ENCODE peak calls at places on chromosome 12, in five cellular contexts. K, A, M, N and X are unnamed samples.

GRCh38 chr12:53803703-53804102 is 51.9 kb upstream of the CISTR start:
- DNase-seq in K (no peak), A (no peak), M (no peak), N (no peak), X (no peak)

GRCh38 chr12:120388711-120389431 is 19.9 kb upstream of the MSI1 start:
- DNase-seq in K (peak), A (no peak), M (no peak), N (no peak), X (no peak)

GRCh38 chr12:95200128-95200973 is 16.9 kb downstream of the FGD6 start:
- DNase-seq in K (no peak), A (no peak), M (no peak), N (peak), X (no peak)

GRCh38 chr12:122527478-122527944 is 462 bp downstream of the KNTC1 start:
- DNase-seq in K (peak), A (peak), M (no peak), N (peak), X (no peak)

GRCh38 chr12:96056646-96057455 is 21.5 kb upstream of the LTA4H start:
- DNase-seq in K (no peak), A (no peak), M (no peak), N (no peak), X (no peak)

GRCh38 chr12:51480978-51481377 is 56.3 kb downstream of the SLC4A8 start:
- DNase-seq in K (no peak), A (no peak), M (no peak), N (no peak), X (no peak)

GRCh38 chr12:118436986-118437385 is 60.6 kb downstream of the SUDS3 start:
- DNase-seq in K (no peak), A (peak), M (no peak), N (no peak), X (no peak)

GRCh38 chr12:122855985-122856831 is 21.0 kb downstream of the HIP1R start:
- DNase-seq in K (no peak), A (no peak), M (no peak), N (no peak), X (no peak)

GRCh38 chr12:116687888-116688287 is 50.0 kb downstream of the SPRING1 start:
- DNase-seq in K (no peak), A (no peak), M (no peak), N (peak), X (no peak)

GRCh38 chr12:87092421-87092820 is 836.2 kb upstream of the MGAT4C start:
- DNase-seq in K (no peak), A (no peak), M (no peak), N (no peak), X (no peak)

GRCh38 chr12:52740591-52740990 is 36.6 kb downstream of the KRT76 start:
- DNase-seq in K (no peak), A (no peak), M (no peak), N (no peak), X (peak)

GRCh38 chr12:74770552-74770951 is 232.9 kb downstream of the ATXN7L3B start:
- DNase-seq in K (no peak), A (no peak), M (no peak), N (no peak), X (no peak)

GRCh38 chr12:132343294-132343972 is 14.0 kb upstream of the GALNT9 start:
- DNase-seq in K (no peak), A (no peak), M (no peak), N (no peak), X (no peak)

GRCh38 chr12:86122846-86123468 is 133.2 kb downstream of the MGAT4C start:
- DNase-seq in K (no peak), A (peak), M (no peak), N (no peak), X (no peak)

GRCh38 chr12:43805857-43806736 is at the start of gene TWF1:
- DNase-seq in K (peak), A (peak), M (peak), N (peak), X (no peak)

GRCh38 chr12:84817297-84817696 is 95.3 kb downstream of the SLC6A15 start:
- DNase-seq in K (no peak), A (no peak), M (no peak), N (no peak), X (no peak)

GRCh38 chr12:87939182-87939581 is 90.0 kb downstream of the C12orf50 start:
- DNase-seq in K (no peak), A (no peak), M (no peak), N (no peak), X (no peak)

GRCh38 chr12:54977857-54978256 is 6.7 kb downstream of the TESPA1 start:
- DNase-seq in K (no peak), A (no peak), M (no peak), N (no peak), X (no peak)

GRCh38 chr12:19158909-19159308 is 29.4 kb downstream of the PLEKHA5 start:
- DNase-seq in K (no peak), A (peak), M (no peak), N (no peak), X (no peak)

GRCh38 chr12:96880220-96880619 is 26.8 kb upstream of the NEDD1 start:
- DNase-seq in K (no peak), A (no peak), M (no peak), N (no peak), X (no peak)

GRCh38 chr12:120225852-120226640 is 25.1 kb upstream of the RPLP0 start:
- DNase-seq in K (no peak), A (no peak), M (no peak), N (peak), X (no peak)

GRCh38 chr12:49984476-49984890 is 11.7 kb downstream of the AQP6 start:
- DNase-seq in K (no peak), A (no peak), M (no peak), N (no peak), X (peak)

GRCh38 chr12:9943244-9943643 is 11.1 kb upstream of the CLEC2A start:
- DNase-seq in K (no peak), A (no peak), M (no peak), N (no peak), X (no peak)

GRCh38 chr12:114614040-114614439 is 69.9 kb downstream of the TBX3 start:
- DNase-seq in K (no peak), A (no peak), M (no peak), N (no peak), X (no peak)

GRCh38 chr12:70246580-70246979 is 3.3 kb downstream of the CNOT2 start:
- DNase-seq in K (no peak), A (peak), M (no peak), N (no peak), X (no peak)

GRCh38 chr12:94266796-94267529 is 118.6 kb downstream of the PLXNC1 start:
- DNase-seq in K (no peak), A (peak), M (no peak), N (no peak), X (no peak)

GRCh38 chr12:10197879-10198278 is 14.8 kb upstream of the GABARAPL1 start:
- DNase-seq in K (no peak), A (no peak), M (no peak), N (no peak), X (no peak)

GRCh38 chr12:124397807-124398577 is 103.1 kb downstream of the RFLNA start:
- DNase-seq in K (no peak), A (peak), M (no peak), N (peak), X (no peak)

GRCh38 chr12:9667403-9667802 is 2.1 kb upstream of the CLEC2D start:
- DNase-seq in K (no peak), A (no peak), M (no peak), N (no peak), X (no peak)

GRCh38 chr12:25459541-25459951 is 93.5 kb downstream of the LMNTD1 start:
- DNase-seq in K (peak), A (no peak), M (no peak), N (no peak), X (no peak)

GRCh38 chr12:104722541-104723534 is 235.3 kb downstream of the SLC41A2 start:
- DNase-seq in K (no peak), A (no peak), M (no peak), N (no peak), X (no peak)

GRCh38 chr12:806116-806805 is 53.9 kb downstream of the WNK1 start:
- DNase-seq in K (no peak), A (peak), M (no peak), N (no peak), X (no peak)

GRCh38 chr12:74441872-74442271 is 95.8 kb upstream of the ATXN7L3B start:
- DNase-seq in K (no peak), A (no peak), M (no peak), N (no peak), X (no peak)

GRCh38 chr12:107984973-107985372 is 144.1 kb upstream of the WSCD2 start:
- DNase-seq in K (no peak), A (no peak), M (no peak), N (no peak), X (no peak)

GRCh38 chr12:112140728-112141127 is 15.4 kb downstream of the TRAFD1 start:
- DNase-seq in K (no peak), A (no peak), M (no peak), N (no peak), X (no peak)

GRCh38 chr12:50507930-50508329 is 3.1 kb downstream of the DIP2B start:
- DNase-seq in K (peak), A (no peak), M (no peak), N (no peak), X (no peak)